ENCODE peak calls at places on chromosomes 16 and 17, in four cellular contexts. H is neural progenitor cell, K is cardiac fibroblast, L is A549. C is an unnamed sample.

GRCh38 chr17:6471531-6472465 is 27.5 kb downstream of the PIMREG start:
- DNase-seq in L (peak; percentile 62), K (peak; percentile 76), H (peak; percentile 83), C (no peak)

GRCh38 chr17:42286411-42287295 is 1.6 kb upstream of the STAT5A start:
- DNase-seq in H (no peak), K (no peak), L (no peak), C (no peak)

GRCh38 chr17:72640415-72641165 is 451.9 kb downstream of the SLC39A11 start:
- DNase-seq in H (no peak), K (peak; percentile 5), L (no peak), C (no peak)

GRCh38 chr17:38982858-38983746 is 15.9 kb upstream of the FBXO47 start:
- DNase-seq in H (peak; percentile 81), L (peak; percentile 79), K (peak; percentile 84), C (peak; percentile 45)

GRCh38 chr16:29809031-29809747 is 2.8 kb upstream of the PRRT2 start:
- DNase-seq in L (no peak), H (no peak), K (no peak), C (no peak)

GRCh38 chr17:36918260-36918691 is 19.0 kb upstream of the LHX1 start:
- DNase-seq in H (peak; percentile 57), L (no peak), K (peak; percentile 52), C (no peak)

GRCh38 chr17:56499799-56500388 is 93.6 kb upstream of the NOG start:
- DNase-seq in L (no peak), H (peak; percentile 36), K (peak; percentile 7), C (no peak)

GRCh38 chr17:7328009-7328408 is 1.1 kb downstream of the NEURL4 start:
- DNase-seq in L (no peak), H (no peak), K (no peak), C (no peak)

GRCh38 chr17:73985466-73986015 is 217.9 kb upstream of the RPL38 start:
- DNase-seq in K (no peak), L (no peak), H (no peak), C (no peak)

GRCh38 chr17:29596811-29597210 is 3.9 kb downstream of the ANKRD13B start:
- DNase-seq in H (no peak), K (no peak), L (no peak), C (no peak)

GRCh38 chr17:79078476-79079190 is 4.0 kb downstream of the ENGASE start:
- DNase-seq in K (no peak), H (no peak), L (no peak), C (no peak)

GRCh38 chr16:54026456-54026855 is 260.1 kb downstream of the IRX3 start:
- DNase-seq in K (peak; percentile 23), L (no peak), H (no peak), C (no peak)

GRCh38 chr16:49452568-49452967 is 79.0 kb downstream of the C16orf78 start:
- DNase-seq in L (no peak), K (no peak), H (peak; percentile 52), C (no peak)

GRCh38 chr16:30377050-30377811 is 2.6 kb downstream of the MYL11 start:
- DNase-seq in H (peak; percentile 38), L (no peak), K (no peak), C (no peak)

GRCh38 chr16:72371307-72372081 is 199.5 kb upstream of the PMFBP1 start:
- DNase-seq in K (peak; percentile 29), H (peak; percentile 83), L (no peak), C (no peak)

GRCh38 chr17:17130077-17130844 is 75.9 kb downstream of the PLD6 start:
- DNase-seq in H (no peak), K (no peak), L (no peak), C (no peak)

GRCh38 chr17:48103379-48103715 is 2.1 kb upstream of the CBX1 start:
- DNase-seq in H (no peak), K (no peak), L (no peak), C (no peak)

GRCh38 chr16:77467929-77468328 is 33.1 kb upstream of the ADAMTS18 start:
- DNase-seq in K (no peak), H (no peak), L (no peak), C (no peak)

GRCh38 chr17:73396429-73397277 is 84.9 kb upstream of the CDC42EP4 start:
- DNase-seq in L (no peak), H (no peak), K (no peak), C (no peak)

GRCh38 chr17:42895185-42895555 is 5.4 kb upstream of the G6PC1 start:
- DNase-seq in L (peak; percentile 86), K (peak; percentile 91), H (no peak), C (no peak)

GRCh38 chr17:28737770-28738679 is 5.8 kb upstream of the TRAF4 start:
- DNase-seq in H (no peak), K (no peak), L (no peak), C (no peak)

GRCh38 chr17:63714550-63715277 is 14.8 kb upstream of the LIMD2 start:
- DNase-seq in L (no peak), H (no peak), K (peak; percentile 40), C (no peak)

GRCh38 chr17:45693792-45694191 is 90.3 kb upstream of the CRHR1 start:
- DNase-seq in H (no peak), L (no peak), K (no peak), C (no peak)

GRCh38 chr17:64781810-64782555 is 119.9 kb upstream of the SMURF2 start:
- DNase-seq in L (no peak), K (no peak), H (no peak), C (no peak)

GRCh38 chr17:42832213-42832933 is 824 bp upstream of the PSME3 start:
- DNase-seq in L (no peak), K (no peak), H (no peak), C (no peak)

GRCh38 chr17:29555840-29556239 is 11.0 kb downstream of the ABHD15 start:
- DNase-seq in H (no peak), L (peak; percentile 43), K (no peak), C (no peak)

GRCh38 chr16:75552951-75553350 is 3.1 kb downstream of the TMEM231 start:
- DNase-seq in K (no peak), H (no peak), L (no peak), C (no peak)

GRCh38 chr16:379961-380836 is 1.6 kb downstream of the PGAP6 start:
- DNase-seq in L (no peak), K (no peak), H (no peak), C (no peak)

GRCh38 chr17:57326348-57326747 is 70.0 kb downstream of the MSI2 start:
- DNase-seq in H (no peak), K (no peak), L (no peak), C (no peak)

GRCh38 chr17:6279659-6280058 is 155.3 kb downstream of the AIPL1 start:
- DNase-seq in H (peak; percentile 65), K (no peak), L (no peak), C (no peak)

GRCh38 chr16:72299684-72300243 is 127.8 kb upstream of the PMFBP1 start:
- DNase-seq in L (no peak), H (no peak), K (no peak), C (no peak)

GRCh38 chr16:58271589-58271988 is 23.2 kb downstream of the PRSS54 start:
- DNase-seq in H (no peak), K (no peak), L (no peak), C (no peak)

GRCh38 chr17:13600475-13601316 is 1.0 kb downstream of the HS3ST3A1 start:
- DNase-seq in H (peak; percentile 73), K (peak; percentile 35), L (no peak), C (peak; percentile 34)

GRCh38 chr16:17258848-17259713 is 211.7 kb downstream of the XYLT1 start:
- DNase-seq in L (peak; percentile 12), K (no peak), H (no peak), C (no peak)

GRCh38 chr17:64994281-64994680 is 62.3 kb downstream of the GNA13 start:
- DNase-seq in L (no peak), K (no peak), H (no peak), C (no peak)

GRCh38 chr17:64441772-64442549 is 7.0 kb upstream of the MILR1 start:
- DNase-seq in L (no peak), K (peak; percentile 79), H (no peak), C (no peak)

GRCh38 chr17:18139092-18139491 is 30.5 kb downstream of the MYO15A start:
- DNase-seq in K (no peak), H (no peak), L (no peak), C (no peak)

GRCh38 chr17:18141210-18141803 is 32.8 kb downstream of the MYO15A start:
- DNase-seq in L (peak; percentile 65), H (peak; percentile 70), K (peak; percentile 69), C (peak; percentile 52)

GRCh38 chr17:18140648-18141047 is 32.1 kb downstream of the MYO15A start:
- DNase-seq in L (no peak), K (no peak), H (no peak), C (no peak)

GRCh38 chr17:18139498-18139897 is 30.9 kb downstream of the MYO15A start:
- DNase-seq in K (no peak), L (no peak), H (no peak), C (no peak)

GRCh38 chr17:18139949-18140348 is 31.4 kb downstream of the MYO15A start:
- DNase-seq in K (peak; percentile 32), L (peak; percentile 41), H (peak; percentile 32), C (no peak)
- TF ChIP-seq CTCF in K (peak; percentile 41), L (peak; percentile 26), H (peak; percentile 37), C (no peak)

GRCh38 chr17:77742579-77742978 is 215.9 kb upstream of the TNRC6C start:
- DNase-seq in L (no peak), H (peak; percentile 95), K (no peak), C (no peak)

GRCh38 chr17:77738666-77739531 is 219.6 kb upstream of the TNRC6C start:
- DNase-seq in K (peak; percentile 66), L (no peak), H (no peak), C (no peak)

GRCh38 chr17:77740481-77740880 is 218.0 kb upstream of the TNRC6C start:
- DNase-seq in K (no peak), L (no peak), H (no peak), C (no peak)

GRCh38 chr17:77744268-77744988 is 214.1 kb upstream of the TNRC6C start:
- DNase-seq in H (no peak), K (no peak), L (no peak), C (no peak)

GRCh38 chr17:77741109-77741508 is 217.4 kb upstream of the TNRC6C start:
- DNase-seq in H (no peak), K (no peak), L (no peak), C (no peak)
- TF ChIP-seq CTCF in H (peak; percentile 61), K (peak; percentile 23), L (peak; percentile 27), C (peak; percentile 58)

DNA sequence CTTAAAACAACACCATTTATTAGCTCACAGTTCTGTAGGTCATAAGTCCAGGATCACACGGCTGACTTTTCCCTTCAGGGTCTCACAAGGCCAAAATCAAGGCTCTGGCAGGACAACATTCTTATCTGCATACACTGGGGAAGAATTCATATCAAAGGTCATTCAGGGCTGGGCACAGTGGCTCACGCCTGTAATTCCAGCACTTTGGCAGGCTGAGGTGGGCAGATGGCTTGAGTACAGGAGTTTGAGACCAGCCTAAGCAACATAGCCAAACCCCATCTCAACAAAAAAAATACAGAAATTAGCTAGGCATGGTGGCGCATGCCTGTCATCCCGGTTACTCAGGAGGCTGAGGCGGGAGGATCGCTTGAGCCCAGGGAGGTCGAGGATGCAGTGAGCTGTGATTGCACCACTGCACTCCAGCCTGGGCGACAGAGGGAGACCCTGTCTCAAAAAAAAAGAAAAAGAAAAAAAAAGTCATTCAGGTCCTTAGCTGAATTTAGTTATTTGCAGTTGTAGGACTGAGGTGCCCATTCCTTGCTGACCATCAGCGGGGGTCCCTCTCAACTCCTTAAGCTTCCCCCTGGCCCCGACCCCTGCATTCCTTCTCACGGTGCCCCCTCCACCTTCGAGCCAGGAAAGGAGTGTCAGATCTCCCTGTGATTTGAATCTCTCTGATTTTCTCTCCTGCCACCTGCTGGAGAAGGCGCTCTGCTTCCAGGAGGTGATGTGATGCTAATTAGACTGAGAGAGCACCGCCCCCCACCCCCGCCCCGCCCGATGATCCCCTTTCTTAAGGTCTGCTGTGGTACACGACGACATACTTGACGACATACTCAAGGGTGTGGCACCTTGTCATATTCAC is 91.8 kb upstream of the CLEC18A start:
- DNase-seq in H (peak; percentile 79), L (peak; percentile 57), K (no peak), C (no peak)
- TF ChIP-seq CTCF in H (peak; percentile 54), L (peak; percentile 64), K (peak; percentile 26), C (peak; percentile 36)

GRCh38 chr16:2764718-2765117 is 12.3 kb downstream of the SRRM2 start:
- DNase-seq in K (no peak), L (no peak), H (no peak), C (no peak)
- TF ChIP-seq CTCF in K (no peak), L (no peak), H (no peak), C (no peak)